ENCODE peak calls at places on chromosomes 1 and 21, in four cellular contexts. One of them, this sample, is unnamed.

GRCh38 chr1:234746798-234747196 is 136.8 kb upstream of the IRF2BP2 start:
- DNase-seq in cardiac muscle cell: no peak
- DNase-seq in MCF 10A: peak; percentile 66
- DNase-seq in stomach: no peak
- DNase-seq in this sample: no peak

GRCh38 chr1:67534627-67535065 is 104.4 kb upstream of the SERBP1 start:
- DNase-seq in cardiac muscle cell: no peak
- DNase-seq in MCF 10A: no peak
- DNase-seq in stomach: no peak
- DNase-seq in this sample: peak; percentile 56

GRCh38 chr1:157515141-157515540 is 37.2 kb downstream of the FCRL5 start:
- DNase-seq in cardiac muscle cell: no peak
- DNase-seq in MCF 10A: no peak
- DNase-seq in stomach: no peak
- DNase-seq in this sample: no peak

GRCh38 chr1:155078496-155079209 is at the start of gene EFNA3:
- DNase-seq in cardiac muscle cell: peak; percentile 84
- DNase-seq in MCF 10A: peak; percentile 75
- DNase-seq in stomach: peak; percentile 75
- DNase-seq in this sample: peak; percentile 72

GRCh38 chr1:221392453-221392852 is 349.4 kb downstream of the DUSP10 start:
- DNase-seq in cardiac muscle cell: no peak
- DNase-seq in MCF 10A: peak; percentile 98
- DNase-seq in stomach: no peak
- DNase-seq in this sample: no peak

GRCh38 chr1:33326690-33327300 is 5.9 kb upstream of the A3GALT2 start:
- DNase-seq in cardiac muscle cell: no peak
- DNase-seq in MCF 10A: no peak
- DNase-seq in stomach: no peak
- DNase-seq in this sample: no peak

GRCh38 chr21:38175321-38175720 is 81.5 kb upstream of the KCNJ15 start:
- DNase-seq in cardiac muscle cell: no peak
- DNase-seq in MCF 10A: no peak
- DNase-seq in stomach: no peak
- DNase-seq in this sample: no peak

GRCh38 chr1:65264197-65264929 is 45.0 kb upstream of the DNAJC6 start:
- DNase-seq in cardiac muscle cell: peak; percentile 59
- DNase-seq in MCF 10A: peak; percentile 70
- DNase-seq in stomach: no peak
- DNase-seq in this sample: peak; percentile 44

GRCh38 chr21:41170442-41170841 is 2.5 kb downstream of the BACE2 start:
- DNase-seq in cardiac muscle cell: peak; percentile 68
- DNase-seq in MCF 10A: peak; percentile 71
- DNase-seq in stomach: peak; percentile 66
- DNase-seq in this sample: peak; percentile 33

GRCh38 chr1:8020032-8020431 is 6.1 kb downstream of the ERRFI1 start:
- DNase-seq in cardiac muscle cell: no peak
- DNase-seq in MCF 10A: peak; percentile 74
- DNase-seq in stomach: no peak
- DNase-seq in this sample: no peak

GRCh38 chr1:36572906-36573305 is 90.2 kb upstream of the CSF3R start:
- DNase-seq in cardiac muscle cell: no peak
- DNase-seq in MCF 10A: no peak
- DNase-seq in stomach: no peak
- DNase-seq in this sample: no peak

GRCh38 chr1:56535949-56536348 is 43.4 kb downstream of the PLPP3 start:
- DNase-seq in cardiac muscle cell: peak; percentile 29
- DNase-seq in MCF 10A: no peak
- DNase-seq in stomach: peak; percentile 73
- DNase-seq in this sample: no peak

GRCh38 chr1:80566867-80567266 is 1233.9 kb upstream of the ADGRL2 start:
- DNase-seq in cardiac muscle cell: no peak
- DNase-seq in MCF 10A: no peak
- DNase-seq in stomach: no peak
- DNase-seq in this sample: no peak

GRCh38 chr1:83033682-83034081 is 965.2 kb downstream of the TTLL7 start:
- DNase-seq in cardiac muscle cell: no peak
- DNase-seq in MCF 10A: peak; percentile 46
- DNase-seq in stomach: no peak
- DNase-seq in this sample: no peak

GRCh38 chr1:114094303-114094663 is 59.4 kb downstream of the SYT6 start:
- DNase-seq in cardiac muscle cell: no peak
- DNase-seq in MCF 10A: peak; percentile 35
- DNase-seq in stomach: no peak
- DNase-seq in this sample: no peak

GRCh38 chr1:106038260-106038659 is 1018.2 kb upstream of the PRMT6 start:
- DNase-seq in cardiac muscle cell: peak; percentile 7
- DNase-seq in MCF 10A: no peak
- DNase-seq in stomach: no peak
- DNase-seq in this sample: no peak

GRCh38 chr1:211415700-211416099 is 76.3 kb downstream of the RD3 start:
- DNase-seq in cardiac muscle cell: no peak
- DNase-seq in MCF 10A: peak; percentile 16
- DNase-seq in stomach: no peak
- DNase-seq in this sample: no peak

GRCh38 chr1:83996621-83997020 is 2.3 kb downstream of the TTLL7 start:
- DNase-seq in cardiac muscle cell: no peak
- DNase-seq in MCF 10A: no peak
- DNase-seq in stomach: no peak
- DNase-seq in this sample: no peak

GRCh38 chr1:7842517-7842916 is 10.3 kb downstream of the UTS2 start:
- DNase-seq in cardiac muscle cell: no peak
- DNase-seq in MCF 10A: no peak
- DNase-seq in stomach: no peak
- DNase-seq in this sample: peak; percentile 65

GRCh38 chr1:225378880-225379279 is 49.0 kb downstream of the LBR start:
- DNase-seq in cardiac muscle cell: peak; percentile 86
- DNase-seq in MCF 10A: peak; percentile 83
- DNase-seq in stomach: no peak
- DNase-seq in this sample: no peak

GRCh38 chr1:97623220-97623619 is 297.6 kb downstream of the DPYD start:
- DNase-seq in cardiac muscle cell: no peak
- DNase-seq in MCF 10A: no peak
- DNase-seq in stomach: no peak
- DNase-seq in this sample: no peak

GRCh38 chr1:86207323-86207722 is 50.8 kb upstream of the COL24A1 start:
- DNase-seq in cardiac muscle cell: no peak
- DNase-seq in MCF 10A: peak; percentile 95
- DNase-seq in stomach: no peak
- DNase-seq in this sample: no peak

GRCh38 chr1:4006676-4007374 is 106.8 kb upstream of the C1orf174 start:
- DNase-seq in cardiac muscle cell: no peak
- DNase-seq in MCF 10A: no peak
- DNase-seq in stomach: no peak
- DNase-seq in this sample: no peak

GRCh38 chr21:39660191-39660590 is 47.5 kb downstream of the B3GALT5 start:
- DNase-seq in cardiac muscle cell: no peak
- DNase-seq in MCF 10A: peak; percentile 20
- DNase-seq in stomach: no peak
- DNase-seq in this sample: no peak

GRCh38 chr1:6148497-6149241 is 31.5 kb downstream of the CHD5 start:
- DNase-seq in cardiac muscle cell: peak; percentile 85
- DNase-seq in MCF 10A: peak; percentile 76
- DNase-seq in stomach: peak; percentile 57
- DNase-seq in this sample: peak; percentile 77

GRCh38 chr1:246302671-246303317 is 204.3 kb downstream of the SMYD3 start:
- DNase-seq in cardiac muscle cell: peak; percentile 22
- DNase-seq in MCF 10A: no peak
- DNase-seq in stomach: no peak
- DNase-seq in this sample: no peak

GRCh38 chr1:46555826-46556619 is 4.6 kb upstream of the KNCN start:
- DNase-seq in cardiac muscle cell: no peak
- DNase-seq in MCF 10A: no peak
- DNase-seq in stomach: no peak
- DNase-seq in this sample: no peak

GRCh38 chr1:248596615-248597014 is 885 bp downstream of the OR2T10 start:
- DNase-seq in cardiac muscle cell: no peak
- DNase-seq in MCF 10A: no peak
- DNase-seq in stomach: no peak
- DNase-seq in this sample: no peak

GRCh38 chr1:27522860-27523665 is 33.1 kb upstream of the WASF2 start:
- DNase-seq in cardiac muscle cell: peak; percentile 69
- DNase-seq in MCF 10A: peak; percentile 60
- DNase-seq in stomach: no peak
- DNase-seq in this sample: peak; percentile 83

GRCh38 chr21:42443876-42444744 is 40.4 kb downstream of the UBASH3A start:
- DNase-seq in cardiac muscle cell: no peak
- DNase-seq in MCF 10A: no peak
- DNase-seq in stomach: no peak
- DNase-seq in this sample: peak; percentile 25

GRCh38 chr1:182962554-182963115 is 9.7 kb upstream of the SHCBP1L start:
- DNase-seq in cardiac muscle cell: peak; percentile 90
- DNase-seq in MCF 10A: peak; percentile 95
- DNase-seq in stomach: peak; percentile 78
- DNase-seq in this sample: peak; percentile 63

GRCh38 chr1:91736999-91737615 is 148.8 kb downstream of the TGFBR3 start:
- DNase-seq in cardiac muscle cell: peak; percentile 82
- DNase-seq in MCF 10A: peak; percentile 89
- DNase-seq in stomach: no peak
- DNase-seq in this sample: no peak

GRCh38 chr1:213162338-213162737 is 111.3 kb downstream of the RPS6KC1 start:
- DNase-seq in cardiac muscle cell: no peak
- DNase-seq in MCF 10A: peak; percentile 82
- DNase-seq in stomach: no peak
- DNase-seq in this sample: no peak

GRCh38 chr1:23624440-23624839 is 65.1 kb upstream of the ID3 start:
- DNase-seq in cardiac muscle cell: no peak
- DNase-seq in MCF 10A: no peak
- DNase-seq in stomach: no peak
- DNase-seq in this sample: peak; percentile 90

GRCh38 chr1:90730247-90731022 is 13.3 kb upstream of the BARHL2 start:
- DNase-seq in cardiac muscle cell: no peak
- DNase-seq in MCF 10A: no peak
- DNase-seq in stomach: no peak
- DNase-seq in this sample: no peak

GRCh38 chr1:90728656-90729257 is 11.7 kb upstream of the BARHL2 start:
- DNase-seq in cardiac muscle cell: no peak
- DNase-seq in MCF 10A: no peak
- DNase-seq in stomach: no peak
- DNase-seq in this sample: no peak

GRCh38 chr1:90731382-90732050 is 14.4 kb upstream of the BARHL2 start:
- DNase-seq in cardiac muscle cell: no peak
- DNase-seq in MCF 10A: no peak
- DNase-seq in stomach: no peak
- DNase-seq in this sample: no peak

GRCh38 chr1:90727917-90728655 is 11.0 kb upstream of the BARHL2 start:
- DNase-seq in cardiac muscle cell: no peak
- DNase-seq in MCF 10A: no peak
- DNase-seq in stomach: no peak
- DNase-seq in this sample: no peak

DNA sequence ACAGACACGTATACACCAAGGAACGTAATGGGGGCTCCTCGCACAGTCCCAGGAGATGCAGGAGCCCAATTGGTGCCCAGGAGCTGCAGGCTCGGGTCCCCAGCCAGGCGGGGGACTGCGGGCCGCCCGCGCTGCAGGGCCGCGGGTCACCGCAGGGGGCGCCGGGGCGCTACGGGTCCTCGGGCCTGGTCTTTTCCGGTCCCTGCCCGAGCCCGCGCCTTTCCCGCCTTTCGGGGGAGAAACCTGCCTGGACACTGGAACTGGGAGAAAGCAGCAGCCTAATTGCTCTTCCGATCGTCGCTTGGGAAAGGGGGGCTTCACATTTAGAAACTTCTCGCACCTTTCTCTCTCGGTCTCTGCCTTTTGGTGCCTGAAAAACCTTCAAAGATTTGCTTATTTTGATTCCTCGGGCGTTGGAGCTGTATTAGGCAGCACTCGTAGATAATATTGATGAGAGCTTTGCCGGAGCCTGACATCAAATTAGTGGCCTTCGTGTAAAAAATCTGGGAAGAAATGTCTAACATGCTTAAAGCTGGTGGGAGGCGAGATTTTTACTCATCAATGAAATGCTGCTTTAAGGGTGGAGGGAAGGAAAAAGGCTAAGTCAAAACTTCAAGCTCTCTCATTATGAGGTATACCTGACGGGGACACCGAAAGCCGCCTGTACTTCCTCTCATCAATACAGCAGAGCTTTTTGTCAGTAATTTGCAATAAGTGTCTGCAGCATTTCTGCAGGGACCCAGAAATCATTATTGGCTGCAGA is 12.6 kb upstream of the BARHL2 start:
- DNase-seq in cardiac muscle cell: peak; percentile 67
- DNase-seq in MCF 10A: no peak
- DNase-seq in stomach: no peak
- DNase-seq in this sample: peak; percentile 39
- TF ChIP-seq CTCF in cardiac muscle cell: peak; percentile 34
- TF ChIP-seq CTCF in MCF 10A: no peak
- TF ChIP-seq CTCF in stomach: no peak
- TF ChIP-seq CTCF in this sample: peak; percentile 90

GRCh38 chr1:37860346-37860666 is 914 bp upstream of the MTF1 start:
- DNase-seq in cardiac muscle cell: no peak
- DNase-seq in MCF 10A: no peak
- DNase-seq in stomach: no peak
- DNase-seq in this sample: no peak
- TF ChIP-seq CTCF in cardiac muscle cell: no peak
- TF ChIP-seq CTCF in MCF 10A: peak; percentile 0
- TF ChIP-seq CTCF in stomach: peak; percentile 1
- TF ChIP-seq CTCF in this sample: peak; percentile 48

GRCh38 chr1:201881617-201882016 is 7.1 kb upstream of the SHISA4 start:
- DNase-seq in cardiac muscle cell: no peak
- DNase-seq in MCF 10A: no peak
- DNase-seq in stomach: no peak
- DNase-seq in this sample: no peak

GRCh38 chr1:201880928-201881571 is 7.6 kb upstream of the SHISA4 start:
- DNase-seq in cardiac muscle cell: no peak
- DNase-seq in MCF 10A: no peak
- DNase-seq in stomach: no peak
- DNase-seq in this sample: no peak

GRCh38 chr1:201874672-201875071 is 14.0 kb upstream of the SHISA4 start:
- DNase-seq in cardiac muscle cell: no peak
- DNase-seq in MCF 10A: no peak
- DNase-seq in stomach: no peak
- DNase-seq in this sample: no peak

GRCh38 chr1:201877877-201878339 is 10.8 kb upstream of the SHISA4 start:
- DNase-seq in cardiac muscle cell: peak; percentile 59
- DNase-seq in MCF 10A: peak; percentile 85
- DNase-seq in stomach: no peak
- DNase-seq in this sample: peak; percentile 44

GRCh38 chr1:201876148-201876547 is 12.6 kb upstream of the SHISA4 start:
- DNase-seq in cardiac muscle cell: no peak
- DNase-seq in MCF 10A: no peak
- DNase-seq in stomach: no peak
- DNase-seq in this sample: no peak
- TF ChIP-seq CTCF in cardiac muscle cell: peak; percentile 46
- TF ChIP-seq CTCF in MCF 10A: peak; percentile 44
- TF ChIP-seq CTCF in stomach: no peak
- TF ChIP-seq CTCF in this sample: no peak

GRCh38 chr1:156136970-156137483 is 16.4 kb upstream of the SEMA4A start:
- DNase-seq in cardiac muscle cell: no peak
- DNase-seq in MCF 10A: no peak
- DNase-seq in stomach: no peak
- DNase-seq in this sample: no peak
- TF ChIP-seq CTCF in cardiac muscle cell: peak; percentile 10
- TF ChIP-seq CTCF in MCF 10A: peak; percentile 10
- TF ChIP-seq CTCF in stomach: no peak
- TF ChIP-seq CTCF in this sample: no peak

GRCh38 chr1:219433471-219434131 is 179.3 kb downstream of the ZC3H11B start:
- DNase-seq in cardiac muscle cell: no peak
- DNase-seq in MCF 10A: no peak
- DNase-seq in stomach: no peak
- DNase-seq in this sample: no peak
- TF ChIP-seq CTCF in cardiac muscle cell: no peak
- TF ChIP-seq CTCF in MCF 10A: no peak
- TF ChIP-seq CTCF in stomach: no peak
- TF ChIP-seq CTCF in this sample: no peak

This sample was measured in activated CD8-positive, alpha-beta T cell treated with anti-CD3 and anti-CD28 coated beads for 36 hours.